ENCODE peak calls at places on chromosome 11, in five cellular contexts. K is Right ventricle myocardium superior, L is NCI-H1092 treated with DMSO at 0.1 percent for 48 hours, Q is astrocyte of the spinal cord, T is SW 1271. A is an unnamed sample.

GRCh38 chr11:8826145-8826786 is 84.7 kb upstream of the AKIP1 start:
- DNase-seq in Q (peak), K (no peak), T (no peak), L (no peak), A (no peak)

GRCh38 chr11:10413268-10413667 is 41.8 kb upstream of the AMPD3 start:
- DNase-seq in Q (no peak), T (no peak), K (no peak), L (peak), A (peak)

GRCh38 chr11:68044898-68045351 is 6.1 kb downstream of the TCIRG1 start:
- DNase-seq in K (no peak), Q (no peak), T (no peak), L (no peak), A (no peak)

GRCh38 chr11:120064341-120064740 is 73.6 kb downstream of the TRIM29 start:
- DNase-seq in K (no peak), Q (no peak), T (no peak), L (no peak), A (no peak)

GRCh38 chr11:2530131-2530854 is 85.5 kb downstream of the KCNQ1 start:
- DNase-seq in T (no peak), Q (no peak), L (no peak), K (peak), A (no peak)

GRCh38 chr11:124841186-124841585 is 24.0 kb upstream of the ROBO3 start:
- DNase-seq in T (no peak), Q (no peak), L (no peak), K (no peak), A (no peak)

GRCh38 chr11:65417221-65417701 is 5.3 kb upstream of the NEAT1 start:
- DNase-seq in Q (no peak), T (no peak), L (no peak), K (peak), A (peak)

GRCh38 chr11:120055646-120056045 is 82.3 kb downstream of the TRIM29 start:
- DNase-seq in K (no peak), Q (peak), L (no peak), T (no peak), A (no peak)

GRCh38 chr11:69088676-69089146 is 40.0 kb downstream of the TPCN2 start:
- DNase-seq in K (peak), Q (peak), T (peak), L (peak), A (no peak)